ENCODE peak calls at places on chromosomes 3 and 15, in four cellular contexts. H, Z, G and C are unnamed samples.

GRCh38 chr3:193016437-193016887 is 98.8 kb upstream of the MB21D2 start:
- DNase-seq in G (no peak), H (no peak), Z (no peak), C (no peak)

GRCh38 chr3:132256984-132257383 is 60.2 kb upstream of the ACP3 start:
- DNase-seq in H (peak), G (peak), Z (peak), C (peak)

GRCh38 chr15:94910166-94910565 is 678.8 kb downstream of the MCTP2 start:
- DNase-seq in H (no peak), G (no peak), Z (no peak), C (no peak)

GRCh38 chr15:89052474-89052873 is 35.8 kb upstream of the ABHD2 start:
- DNase-seq in Z (peak), H (no peak), G (no peak), C (no peak)

GRCh38 chr15:95371664-95372063 is 958.8 kb upstream of the NR2F2 start:
- DNase-seq in G (no peak), Z (peak), H (no peak), C (no peak)

GRCh38 chr3:8464668-8465067 is 37.0 kb upstream of the LMCD1 start:
- DNase-seq in Z (no peak), H (peak), G (no peak), C (no peak)

GRCh38 chr15:80587816-80588456 is 107.2 kb upstream of the ABHD17C start:
- DNase-seq in G (no peak), Z (peak), H (no peak), C (no peak)

GRCh38 chr3:58188921-58189451 is 21.8 kb downstream of the DNASE1L3 start:
- DNase-seq in G (no peak), H (no peak), Z (no peak), C (no peak)

GRCh38 chr15:37045859-37046318 is 54.5 kb downstream of the MEIS2 start:
- DNase-seq in G (no peak), Z (no peak), H (peak), C (no peak)

GRCh38 chr3:51819709-51820406 is 40.8 kb upstream of the IQCF6 start:
- DNase-seq in H (no peak), Z (no peak), G (peak), C (no peak)

GRCh38 chr3:108091498-108092259 is 848 bp upstream of the CD47 start:
- DNase-seq in Z (no peak), H (no peak), G (no peak), C (no peak)